ENCODE peak calls at places on chromosomes 12 and 14, in nine cellular contexts. One of them, this sample, is unnamed.

GRCh38 chr12:6288235-6288634 is 22.2 kb upstream of the PLEKHG6 start:
- DNase-seq in PC-9: no peak
- DNase-seq in NCI-H187: no peak
- DNase-seq in NCI-H2081: no peak
- DNase-seq in NT2/D1: no peak
- DNase-seq in stimulated activated CD4-positive, alpha-beta T cell treated with anti-CD3 and anti-CD28 coated beads, Interleukin-12 subunit alpha, Interleukin-12 subunit beta, amount 100 ng/mL, for 48 hours: no peak
- DNase-seq in endodermal cell: no peak
- DNase-seq in T-helper 9 cell: no peak
- DNase-seq in DND-41: no peak
- DNase-seq in this sample: peak; percentile 96

GRCh38 chr12:49198431-49199155 is 9.7 kb upstream of the TUBA1A start:
- DNase-seq in PC-9: peak; percentile 21
- DNase-seq in NCI-H187: peak; percentile 25
- DNase-seq in NCI-H2081: peak; percentile 64
- DNase-seq in NT2/D1: peak; percentile 48
- DNase-seq in stimulated activated CD4-positive, alpha-beta T cell treated with anti-CD3 and anti-CD28 coated beads, Interleukin-12 subunit alpha, Interleukin-12 subunit beta, amount 100 ng/mL, for 48 hours: no peak
- DNase-seq in endodermal cell: peak; percentile 58
- DNase-seq in T-helper 9 cell: no peak
- DNase-seq in DND-41: no peak
- DNase-seq in this sample: peak; percentile 28

GRCh38 chr14:73462078-73462715 is 3.9 kb upstream of the NUMB start:
- DNase-seq in PC-9: peak; percentile 39
- DNase-seq in NCI-H187: peak; percentile 35
- DNase-seq in NCI-H2081: peak; percentile 80
- DNase-seq in NT2/D1: no peak
- DNase-seq in stimulated activated CD4-positive, alpha-beta T cell treated with anti-CD3 and anti-CD28 coated beads, Interleukin-12 subunit alpha, Interleukin-12 subunit beta, amount 100 ng/mL, for 48 hours: no peak
- DNase-seq in endodermal cell: peak; percentile 55
- DNase-seq in T-helper 9 cell: no peak
- DNase-seq in DND-41: no peak
- DNase-seq in this sample: no peak

GRCh38 chr14:85423889-85424288 is 106.1 kb upstream of the FLRT2 start:
- DNase-seq in PC-9: no peak
- DNase-seq in NCI-H187: no peak
- DNase-seq in NCI-H2081: no peak
- DNase-seq in NT2/D1: no peak
- DNase-seq in stimulated activated CD4-positive, alpha-beta T cell treated with anti-CD3 and anti-CD28 coated beads, Interleukin-12 subunit alpha, Interleukin-12 subunit beta, amount 100 ng/mL, for 48 hours: no peak
- DNase-seq in endodermal cell: no peak
- DNase-seq in T-helper 9 cell: no peak
- DNase-seq in DND-41: no peak
- DNase-seq in this sample: peak; percentile 66

GRCh38 chr12:66149702-66150398 is 19.3 kb upstream of the LLPH start:
- DNase-seq in PC-9: no peak
- DNase-seq in NCI-H187: no peak
- DNase-seq in NCI-H2081: no peak
- DNase-seq in NT2/D1: no peak
- DNase-seq in stimulated activated CD4-positive, alpha-beta T cell treated with anti-CD3 and anti-CD28 coated beads, Interleukin-12 subunit alpha, Interleukin-12 subunit beta, amount 100 ng/mL, for 48 hours: no peak
- DNase-seq in endodermal cell: peak; percentile 55
- DNase-seq in T-helper 9 cell: no peak
- DNase-seq in DND-41: no peak
- DNase-seq in this sample: no peak

GRCh38 chr14:85634205-85634604 is 104.3 kb downstream of the FLRT2 start:
- DNase-seq in PC-9: no peak
- DNase-seq in NCI-H187: no peak
- DNase-seq in NCI-H2081: no peak
- DNase-seq in NT2/D1: no peak
- DNase-seq in stimulated activated CD4-positive, alpha-beta T cell treated with anti-CD3 and anti-CD28 coated beads, Interleukin-12 subunit alpha, Interleukin-12 subunit beta, amount 100 ng/mL, for 48 hours: no peak
- DNase-seq in endodermal cell: no peak
- DNase-seq in T-helper 9 cell: no peak
- DNase-seq in DND-41: no peak
- DNase-seq in this sample: peak; percentile 69

GRCh38 chr14:84080961-84081360 is 1449.0 kb upstream of the FLRT2 start:
- DNase-seq in PC-9: no peak
- DNase-seq in NCI-H187: no peak
- DNase-seq in NCI-H2081: no peak
- DNase-seq in NT2/D1: no peak
- DNase-seq in stimulated activated CD4-positive, alpha-beta T cell treated with anti-CD3 and anti-CD28 coated beads, Interleukin-12 subunit alpha, Interleukin-12 subunit beta, amount 100 ng/mL, for 48 hours: no peak
- DNase-seq in endodermal cell: no peak
- DNase-seq in T-helper 9 cell: no peak
- DNase-seq in DND-41: no peak
- DNase-seq in this sample: no peak

GRCh38 chr12:32583535-32583934 is 95.6 kb upstream of the DNM1L start:
- DNase-seq in PC-9: no peak
- DNase-seq in NCI-H187: no peak
- DNase-seq in NCI-H2081: no peak
- DNase-seq in NT2/D1: no peak
- DNase-seq in stimulated activated CD4-positive, alpha-beta T cell treated with anti-CD3 and anti-CD28 coated beads, Interleukin-12 subunit alpha, Interleukin-12 subunit beta, amount 100 ng/mL, for 48 hours: no peak
- DNase-seq in endodermal cell: no peak
- DNase-seq in T-helper 9 cell: no peak
- DNase-seq in DND-41: no peak
- DNase-seq in this sample: peak; percentile 22

GRCh38 chr12:52224154-52224553 is 8.9 kb upstream of the KRT7 start:
- DNase-seq in PC-9: no peak
- DNase-seq in NCI-H187: no peak
- DNase-seq in NCI-H2081: no peak
- DNase-seq in NT2/D1: no peak
- DNase-seq in stimulated activated CD4-positive, alpha-beta T cell treated with anti-CD3 and anti-CD28 coated beads, Interleukin-12 subunit alpha, Interleukin-12 subunit beta, amount 100 ng/mL, for 48 hours: no peak
- DNase-seq in endodermal cell: no peak
- DNase-seq in T-helper 9 cell: no peak
- DNase-seq in DND-41: no peak
- DNase-seq in this sample: no peak

GRCh38 chr12:968561-968960 is 19.1 kb upstream of the RAD52 start:
- DNase-seq in PC-9: no peak
- DNase-seq in NCI-H187: no peak
- DNase-seq in NCI-H2081: no peak
- DNase-seq in NT2/D1: no peak
- DNase-seq in stimulated activated CD4-positive, alpha-beta T cell treated with anti-CD3 and anti-CD28 coated beads, Interleukin-12 subunit alpha, Interleukin-12 subunit beta, amount 100 ng/mL, for 48 hours: no peak
- DNase-seq in endodermal cell: no peak
- DNase-seq in T-helper 9 cell: no peak
- DNase-seq in DND-41: no peak
- DNase-seq in this sample: no peak

GRCh38 chr12:112988224-112988623 is 9.9 kb downstream of the OAS2 start:
- DNase-seq in PC-9: no peak
- DNase-seq in NCI-H187: no peak
- DNase-seq in NCI-H2081: no peak
- DNase-seq in NT2/D1: no peak
- DNase-seq in stimulated activated CD4-positive, alpha-beta T cell treated with anti-CD3 and anti-CD28 coated beads, Interleukin-12 subunit alpha, Interleukin-12 subunit beta, amount 100 ng/mL, for 48 hours: no peak
- DNase-seq in endodermal cell: no peak
- DNase-seq in T-helper 9 cell: no peak
- DNase-seq in DND-41: no peak
- DNase-seq in this sample: no peak

GRCh38 chr14:60311417-60311816 is 62.4 kb downstream of the PPM1A start:
- DNase-seq in PC-9: no peak
- DNase-seq in NCI-H187: no peak
- DNase-seq in NCI-H2081: no peak
- DNase-seq in NT2/D1: no peak
- DNase-seq in stimulated activated CD4-positive, alpha-beta T cell treated with anti-CD3 and anti-CD28 coated beads, Interleukin-12 subunit alpha, Interleukin-12 subunit beta, amount 100 ng/mL, for 48 hours: no peak
- DNase-seq in endodermal cell: no peak
- DNase-seq in T-helper 9 cell: no peak
- DNase-seq in DND-41: no peak
- DNase-seq in this sample: no peak

GRCh38 chr14:37143500-37143874 is 28.9 kb downstream of the SLC25A21 start:
- DNase-seq in PC-9: no peak
- DNase-seq in NCI-H187: no peak
- DNase-seq in NCI-H2081: no peak
- DNase-seq in NT2/D1: no peak
- DNase-seq in stimulated activated CD4-positive, alpha-beta T cell treated with anti-CD3 and anti-CD28 coated beads, Interleukin-12 subunit alpha, Interleukin-12 subunit beta, amount 100 ng/mL, for 48 hours: no peak
- DNase-seq in endodermal cell: no peak
- DNase-seq in T-helper 9 cell: no peak
- DNase-seq in DND-41: no peak
- DNase-seq in this sample: no peak

GRCh38 chr14:105581551-105582341 is 55.4 kb downstream of the TMEM121 start:
- DNase-seq in PC-9: no peak
- DNase-seq in NCI-H187: no peak
- DNase-seq in NCI-H2081: no peak
- DNase-seq in NT2/D1: no peak
- DNase-seq in stimulated activated CD4-positive, alpha-beta T cell treated with anti-CD3 and anti-CD28 coated beads, Interleukin-12 subunit alpha, Interleukin-12 subunit beta, amount 100 ng/mL, for 48 hours: no peak
- DNase-seq in endodermal cell: no peak
- DNase-seq in T-helper 9 cell: no peak
- DNase-seq in DND-41: no peak
- DNase-seq in this sample: no peak

GRCh38 chr14:37903561-37904191 is 304.0 kb upstream of the SSTR1 start:
- DNase-seq in PC-9: peak; percentile 1
- DNase-seq in NCI-H187: no peak
- DNase-seq in NCI-H2081: peak; percentile 59
- DNase-seq in NT2/D1: peak; percentile 22
- DNase-seq in stimulated activated CD4-positive, alpha-beta T cell treated with anti-CD3 and anti-CD28 coated beads, Interleukin-12 subunit alpha, Interleukin-12 subunit beta, amount 100 ng/mL, for 48 hours: no peak
- DNase-seq in endodermal cell: peak; percentile 58
- DNase-seq in T-helper 9 cell: no peak
- DNase-seq in DND-41: peak; percentile 7
- DNase-seq in this sample: peak; percentile 20

GRCh38 chr12:52175411-52176350 is 16.1 kb downstream of the KRT80 start:
- DNase-seq in PC-9: no peak
- DNase-seq in NCI-H187: peak; percentile 88
- DNase-seq in NCI-H2081: peak; percentile 62
- DNase-seq in NT2/D1: no peak
- DNase-seq in stimulated activated CD4-positive, alpha-beta T cell treated with anti-CD3 and anti-CD28 coated beads, Interleukin-12 subunit alpha, Interleukin-12 subunit beta, amount 100 ng/mL, for 48 hours: no peak
- DNase-seq in endodermal cell: peak; percentile 78
- DNase-seq in T-helper 9 cell: no peak
- DNase-seq in DND-41: no peak
- DNase-seq in this sample: peak; percentile 66

GRCh38 chr12:12350868-12351463 is 924 bp upstream of the MANSC1 start:
- DNase-seq in PC-9: no peak
- DNase-seq in NCI-H187: no peak
- DNase-seq in NCI-H2081: no peak
- DNase-seq in NT2/D1: no peak
- DNase-seq in stimulated activated CD4-positive, alpha-beta T cell treated with anti-CD3 and anti-CD28 coated beads, Interleukin-12 subunit alpha, Interleukin-12 subunit beta, amount 100 ng/mL, for 48 hours: no peak
- DNase-seq in endodermal cell: peak; percentile 29
- DNase-seq in T-helper 9 cell: no peak
- DNase-seq in DND-41: no peak
- DNase-seq in this sample: peak; percentile 87

GRCh38 chr14:93811611-93812010 is 23.3 kb upstream of the PRIMA1 start:
- DNase-seq in PC-9: no peak
- DNase-seq in NCI-H187: no peak
- DNase-seq in NCI-H2081: no peak
- DNase-seq in NT2/D1: no peak
- DNase-seq in stimulated activated CD4-positive, alpha-beta T cell treated with anti-CD3 and anti-CD28 coated beads, Interleukin-12 subunit alpha, Interleukin-12 subunit beta, amount 100 ng/mL, for 48 hours: no peak
- DNase-seq in endodermal cell: no peak
- DNase-seq in T-helper 9 cell: no peak
- DNase-seq in DND-41: no peak
- DNase-seq in this sample: no peak

GRCh38 chr12:51647647-51648046 is 56.6 kb downstream of the SCN8A start:
- DNase-seq in PC-9: no peak
- DNase-seq in NCI-H187: no peak
- DNase-seq in NCI-H2081: no peak
- DNase-seq in NT2/D1: no peak
- DNase-seq in stimulated activated CD4-positive, alpha-beta T cell treated with anti-CD3 and anti-CD28 coated beads, Interleukin-12 subunit alpha, Interleukin-12 subunit beta, amount 100 ng/mL, for 48 hours: no peak
- DNase-seq in endodermal cell: no peak
- DNase-seq in T-helper 9 cell: no peak
- DNase-seq in DND-41: no peak
- DNase-seq in this sample: no peak

GRCh38 chr12:12079291-12079690 is 8.6 kb downstream of the BCL2L14 start:
- DNase-seq in PC-9: no peak
- DNase-seq in NCI-H187: no peak
- DNase-seq in NCI-H2081: no peak
- DNase-seq in NT2/D1: no peak
- DNase-seq in stimulated activated CD4-positive, alpha-beta T cell treated with anti-CD3 and anti-CD28 coated beads, Interleukin-12 subunit alpha, Interleukin-12 subunit beta, amount 100 ng/mL, for 48 hours: no peak
- DNase-seq in endodermal cell: peak; percentile 43
- DNase-seq in T-helper 9 cell: no peak
- DNase-seq in DND-41: no peak
- DNase-seq in this sample: no peak

GRCh38 chr14:21311614-21312013 is 31.7 kb downstream of the RPGRIP1 start:
- DNase-seq in PC-9: no peak
- DNase-seq in NCI-H187: no peak
- DNase-seq in NCI-H2081: no peak
- DNase-seq in NT2/D1: no peak
- DNase-seq in stimulated activated CD4-positive, alpha-beta T cell treated with anti-CD3 and anti-CD28 coated beads, Interleukin-12 subunit alpha, Interleukin-12 subunit beta, amount 100 ng/mL, for 48 hours: no peak
- DNase-seq in endodermal cell: no peak
- DNase-seq in T-helper 9 cell: no peak
- DNase-seq in DND-41: no peak
- DNase-seq in this sample: no peak

GRCh38 chr14:68283378-68284123 is 464.0 kb downstream of the RAD51B start:
- DNase-seq in PC-9: no peak
- DNase-seq in NCI-H187: no peak
- DNase-seq in NCI-H2081: no peak
- DNase-seq in NT2/D1: no peak
- DNase-seq in stimulated activated CD4-positive, alpha-beta T cell treated with anti-CD3 and anti-CD28 coated beads, Interleukin-12 subunit alpha, Interleukin-12 subunit beta, amount 100 ng/mL, for 48 hours: no peak
- DNase-seq in endodermal cell: no peak
- DNase-seq in T-helper 9 cell: peak; percentile 39
- DNase-seq in DND-41: peak; percentile 64
- DNase-seq in this sample: no peak

GRCh38 chr12:6968426-6968825 is 2.0 kb downstream of the PHB2 start:
- DNase-seq in PC-9: no peak
- DNase-seq in NCI-H187: no peak
- DNase-seq in NCI-H2081: no peak
- DNase-seq in NT2/D1: no peak
- DNase-seq in stimulated activated CD4-positive, alpha-beta T cell treated with anti-CD3 and anti-CD28 coated beads, Interleukin-12 subunit alpha, Interleukin-12 subunit beta, amount 100 ng/mL, for 48 hours: no peak
- DNase-seq in endodermal cell: no peak
- DNase-seq in T-helper 9 cell: no peak
- DNase-seq in DND-41: no peak
- DNase-seq in this sample: no peak

GRCh38 chr12:10069099-10069498 is 29.7 kb downstream of the CLEC1A start:
- DNase-seq in PC-9: no peak
- DNase-seq in NCI-H187: no peak
- DNase-seq in NCI-H2081: no peak
- DNase-seq in NT2/D1: no peak
- DNase-seq in stimulated activated CD4-positive, alpha-beta T cell treated with anti-CD3 and anti-CD28 coated beads, Interleukin-12 subunit alpha, Interleukin-12 subunit beta, amount 100 ng/mL, for 48 hours: no peak
- DNase-seq in endodermal cell: no peak
- DNase-seq in T-helper 9 cell: no peak
- DNase-seq in DND-41: no peak
- DNase-seq in this sample: peak; percentile 28

GRCh38 chr12:75302225-75302624 is 27.9 kb downstream of the CAPS2 start:
- DNase-seq in PC-9: no peak
- DNase-seq in NCI-H187: no peak
- DNase-seq in NCI-H2081: no peak
- DNase-seq in NT2/D1: no peak
- DNase-seq in stimulated activated CD4-positive, alpha-beta T cell treated with anti-CD3 and anti-CD28 coated beads, Interleukin-12 subunit alpha, Interleukin-12 subunit beta, amount 100 ng/mL, for 48 hours: no peak
- DNase-seq in endodermal cell: no peak
- DNase-seq in T-helper 9 cell: no peak
- DNase-seq in DND-41: no peak
- DNase-seq in this sample: no peak

GRCh38 chr12:6603095-6603567 is 4.0 kb downstream of the CHD4 start:
- DNase-seq in PC-9: no peak
- DNase-seq in NCI-H187: no peak
- DNase-seq in NCI-H2081: peak; percentile 52
- DNase-seq in NT2/D1: no peak
- DNase-seq in stimulated activated CD4-positive, alpha-beta T cell treated with anti-CD3 and anti-CD28 coated beads, Interleukin-12 subunit alpha, Interleukin-12 subunit beta, amount 100 ng/mL, for 48 hours: no peak
- DNase-seq in endodermal cell: peak; percentile 67
- DNase-seq in T-helper 9 cell: peak; percentile 33
- DNase-seq in DND-41: peak; percentile 84
- DNase-seq in this sample: no peak

GRCh38 chr12:94481734-94482133 is 22.1 kb upstream of the CEP83 start:
- DNase-seq in PC-9: no peak
- DNase-seq in NCI-H187: no peak
- DNase-seq in NCI-H2081: no peak
- DNase-seq in NT2/D1: no peak
- DNase-seq in stimulated activated CD4-positive, alpha-beta T cell treated with anti-CD3 and anti-CD28 coated beads, Interleukin-12 subunit alpha, Interleukin-12 subunit beta, amount 100 ng/mL, for 48 hours: no peak
- DNase-seq in endodermal cell: no peak
- DNase-seq in T-helper 9 cell: no peak
- DNase-seq in DND-41: no peak
- DNase-seq in this sample: no peak

GRCh38 chr14:105056303-105056831 is 8.9 kb downstream of the GPR132 start:
- DNase-seq in PC-9: no peak
- DNase-seq in NCI-H187: no peak
- DNase-seq in NCI-H2081: no peak
- DNase-seq in NT2/D1: no peak
- DNase-seq in stimulated activated CD4-positive, alpha-beta T cell treated with anti-CD3 and anti-CD28 coated beads, Interleukin-12 subunit alpha, Interleukin-12 subunit beta, amount 100 ng/mL, for 48 hours: no peak
- DNase-seq in endodermal cell: peak; percentile 65
- DNase-seq in T-helper 9 cell: no peak
- DNase-seq in DND-41: no peak
- DNase-seq in this sample: no peak

GRCh38 chr14:34029921-34030334 is 79.1 kb upstream of the EGLN3 start:
- DNase-seq in PC-9: no peak
- DNase-seq in NCI-H187: no peak
- DNase-seq in NCI-H2081: no peak
- DNase-seq in NT2/D1: no peak
- DNase-seq in stimulated activated CD4-positive, alpha-beta T cell treated with anti-CD3 and anti-CD28 coated beads, Interleukin-12 subunit alpha, Interleukin-12 subunit beta, amount 100 ng/mL, for 48 hours: no peak
- DNase-seq in endodermal cell: peak; percentile 69
- DNase-seq in T-helper 9 cell: no peak
- DNase-seq in DND-41: no peak
- DNase-seq in this sample: no peak

GRCh38 chr14:23478109-23478698 is 8.7 kb downstream of the NGDN start:
- DNase-seq in PC-9: peak; percentile 44
- DNase-seq in NCI-H187: peak; percentile 35
- DNase-seq in NCI-H2081: peak; percentile 57
- DNase-seq in NT2/D1: no peak
- DNase-seq in stimulated activated CD4-positive, alpha-beta T cell treated with anti-CD3 and anti-CD28 coated beads, Interleukin-12 subunit alpha, Interleukin-12 subunit beta, amount 100 ng/mL, for 48 hours: peak; percentile 15
- DNase-seq in endodermal cell: peak; percentile 72
- DNase-seq in T-helper 9 cell: peak; percentile 55
- DNase-seq in DND-41: peak; percentile 71
- DNase-seq in this sample: peak; percentile 14

GRCh38 chr12:121801601-121802484 is 2.0 kb upstream of the SETD1B start:
- DNase-seq in PC-9: no peak
- DNase-seq in NCI-H187: peak; percentile 51
- DNase-seq in NCI-H2081: peak; percentile 71
- DNase-seq in NT2/D1: no peak
- DNase-seq in stimulated activated CD4-positive, alpha-beta T cell treated with anti-CD3 and anti-CD28 coated beads, Interleukin-12 subunit alpha, Interleukin-12 subunit beta, amount 100 ng/mL, for 48 hours: no peak
- DNase-seq in endodermal cell: no peak
- DNase-seq in T-helper 9 cell: no peak
- DNase-seq in DND-41: peak; percentile 63
- DNase-seq in this sample: no peak